ENCODE peak calls at places on chromosomes 7 and 10, in five cellular contexts. H is WERI-Rb-1, Y is SJSA1, L is Peyer's patch, J is prostate gland. R is an unnamed sample.

GRCh38 chr7:115249080-115249479 is 327.2 kb downstream of the MDFIC start:
- DNase-seq in J (no peak), H (no peak), Y (peak), L (no peak), R (no peak)

GRCh38 chr7:36080843-36081242 is 72.2 kb upstream of the EEPD1 start:
- DNase-seq in Y (no peak), H (no peak), L (peak), J (no peak), R (no peak)

GRCh38 chr7:11427686-11428273 is 404.2 kb downstream of the THSD7A start:
- DNase-seq in J (peak), L (no peak), H (no peak), Y (peak), R (no peak)

GRCh38 chr10:124745678-124746077 is 1.5 kb upstream of the FAM53B start:
- DNase-seq in Y (peak), H (no peak), L (no peak), J (peak), R (peak)

GRCh38 chr10:117175215-117175900 is 21.9 kb upstream of the KCNK18 start:
- DNase-seq in H (peak), L (peak), J (no peak), Y (no peak), R (no peak)

GRCh38 chr7:108077714-108078113 is 52.4 kb downstream of the LAMB4 start:
- DNase-seq in Y (no peak), L (no peak), H (no peak), J (no peak), R (no peak)

GRCh38 chr7:45699726-45700390 is 125.7 kb downstream of the ADCY1 start:
- DNase-seq in L (no peak), J (no peak), H (no peak), Y (no peak), R (peak)

GRCh38 chr10:74332398-74332797 is 181.4 kb downstream of the ADK start:
- DNase-seq in H (no peak), Y (no peak), L (no peak), J (no peak), R (no peak)

GRCh38 chr7:134905375-134905774 is 80.9 kb upstream of the AGBL3 start:
- DNase-seq in J (no peak), L (no peak), H (no peak), Y (no peak), R (peak)

GRCh38 chr7:727104-727805 is at the start of gene PRKAR1B:
- DNase-seq in J (no peak), H (peak), Y (no peak), L (peak), R (no peak)

DNA sequence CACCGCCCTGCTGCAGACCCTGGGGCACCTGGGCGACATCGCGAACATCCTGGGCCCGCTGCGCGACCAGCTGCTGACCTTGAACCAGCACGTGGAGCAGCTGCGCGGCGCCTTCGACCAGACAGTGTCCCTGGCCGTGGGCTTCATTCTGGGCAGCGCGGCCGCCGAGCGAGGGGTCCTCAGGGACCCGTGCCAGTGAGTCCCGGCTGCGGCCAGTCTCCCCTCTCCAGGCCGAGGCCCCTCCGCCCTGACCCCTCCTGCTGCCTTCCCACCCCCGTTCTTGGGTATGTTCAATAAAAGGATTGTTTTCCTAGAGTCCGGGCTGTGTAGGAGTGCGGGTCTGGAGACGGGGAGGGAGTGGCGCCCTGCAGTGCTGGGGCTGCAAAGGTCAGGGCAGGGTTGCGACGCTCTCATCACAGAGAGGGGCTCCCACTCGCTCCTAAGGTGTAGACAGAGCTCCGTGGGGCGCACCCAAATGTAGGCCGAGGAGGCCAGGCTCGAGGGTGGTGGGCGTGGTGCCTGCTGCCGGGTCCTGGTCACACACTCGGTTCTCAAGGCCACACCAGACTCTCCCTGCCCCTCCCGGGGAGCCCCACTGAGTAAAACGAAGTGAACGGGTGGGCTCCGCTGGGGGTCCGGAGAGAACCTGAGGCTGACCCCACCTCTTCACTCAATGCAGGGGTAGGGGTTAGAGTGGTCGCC is 1.4 kb downstream of the UTF1 start:
- DNase-seq in L (no peak), Y (no peak), J (no peak), H (no peak), R (no peak)
- H3K4me3 ChIP-seq in L (no peak), Y (no peak), J (no peak), H (no peak), R (no peak)

GRCh38 chr10:108445746-108446145 is 1281.2 kb upstream of the SORCS1 start:
- DNase-seq in L (no peak), Y (no peak), J (no peak), H (no peak), R (no peak)
- H3K4me3 ChIP-seq in L (no peak), Y (no peak), J (no peak), H (no peak), R (no peak)

GRCh38 chr7:76294344-76295024 is 8.0 kb upstream of the HSPB1 start:
- DNase-seq in L (peak), J (peak), Y (peak), H (peak), R (peak)
- H3K4me3 ChIP-seq in L (no peak), J (no peak), Y (peak), H (no peak), R (peak)

GRCh38 chr10:90915141-90916075 is 5.5 kb downstream of the ANKRD1 start:
- DNase-seq in J (no peak), H (no peak), Y (no peak), L (no peak), R (no peak)
- H3K4me3 ChIP-seq in J (no peak), H (no peak), Y (no peak), L (no peak), R (no peak)

GRCh38 chr10:59362184-59362966 is at the start of gene FAM13C:
- DNase-seq in L (peak), H (peak), Y (peak), J (peak), R (peak)
- H3K4me3 ChIP-seq in L (peak), H (peak), Y (peak), J (peak), R (peak)

DNA sequence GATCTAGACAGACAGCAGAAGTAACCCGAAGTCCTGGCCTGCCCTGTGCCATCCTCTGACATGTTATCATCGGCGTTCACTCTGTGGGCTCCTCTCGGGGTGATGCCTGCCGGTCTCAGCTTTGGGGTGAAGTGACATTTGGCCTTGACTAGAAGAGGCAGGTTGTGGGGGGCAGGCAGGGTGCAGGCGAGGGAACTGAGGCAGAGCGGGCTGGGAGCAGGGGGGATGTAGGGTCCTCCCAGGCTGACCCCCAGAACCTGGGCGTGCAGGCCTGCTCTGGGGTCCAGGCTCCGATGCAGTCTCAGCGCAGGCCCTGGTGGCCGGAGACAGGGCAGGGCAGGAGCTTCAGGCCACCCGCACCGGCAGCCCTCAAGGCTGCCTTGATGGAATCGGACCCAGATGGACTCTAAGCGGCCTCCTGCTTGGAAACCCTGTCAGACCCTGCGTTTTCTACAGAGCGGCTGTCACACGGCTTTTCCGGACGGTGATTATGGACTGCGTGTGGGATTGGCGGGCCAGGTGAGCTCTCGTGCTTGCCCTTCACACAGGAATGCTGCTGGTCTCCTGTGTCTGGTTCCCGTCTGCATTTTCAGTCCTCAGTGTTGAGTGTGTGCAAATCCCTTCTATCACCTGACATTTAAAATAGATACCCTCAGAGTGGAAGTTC is 842 bp upstream of the JAKMIP3 start:
- DNase-seq in H (no peak), Y (no peak), J (no peak), L (no peak), R (no peak)
- H3K4me3 ChIP-seq in H (no peak), Y (peak), J (peak), L (no peak), R (peak)

GRCh38 chr7:137993395-137993743 is 8.5 kb downstream of the CREB3L2 start:
- DNase-seq in L (no peak), H (no peak), J (no peak), Y (no peak), R (no peak)

GRCh38 chr7:137994091-137994688 is 7.7 kb downstream of the CREB3L2 start:
- DNase-seq in L (no peak), Y (no peak), H (no peak), J (no peak), R (no peak)

GRCh38 chr7:137992738-137993394 is 9.0 kb downstream of the CREB3L2 start:
- DNase-seq in H (no peak), J (no peak), Y (peak), L (no peak), R (peak)

GRCh38 chr7:137990251-137990901 is 11.5 kb downstream of the CREB3L2 start:
- DNase-seq in J (no peak), Y (peak), L (no peak), H (no peak), R (no peak)

GRCh38 chr7:137992042-137992737 is 9.7 kb downstream of the CREB3L2 start:
- DNase-seq in L (no peak), Y (no peak), J (no peak), H (no peak), R (no peak)
- H3K4me3 ChIP-seq in L (no peak), Y (no peak), J (no peak), H (no peak), R (peak)

DNA sequence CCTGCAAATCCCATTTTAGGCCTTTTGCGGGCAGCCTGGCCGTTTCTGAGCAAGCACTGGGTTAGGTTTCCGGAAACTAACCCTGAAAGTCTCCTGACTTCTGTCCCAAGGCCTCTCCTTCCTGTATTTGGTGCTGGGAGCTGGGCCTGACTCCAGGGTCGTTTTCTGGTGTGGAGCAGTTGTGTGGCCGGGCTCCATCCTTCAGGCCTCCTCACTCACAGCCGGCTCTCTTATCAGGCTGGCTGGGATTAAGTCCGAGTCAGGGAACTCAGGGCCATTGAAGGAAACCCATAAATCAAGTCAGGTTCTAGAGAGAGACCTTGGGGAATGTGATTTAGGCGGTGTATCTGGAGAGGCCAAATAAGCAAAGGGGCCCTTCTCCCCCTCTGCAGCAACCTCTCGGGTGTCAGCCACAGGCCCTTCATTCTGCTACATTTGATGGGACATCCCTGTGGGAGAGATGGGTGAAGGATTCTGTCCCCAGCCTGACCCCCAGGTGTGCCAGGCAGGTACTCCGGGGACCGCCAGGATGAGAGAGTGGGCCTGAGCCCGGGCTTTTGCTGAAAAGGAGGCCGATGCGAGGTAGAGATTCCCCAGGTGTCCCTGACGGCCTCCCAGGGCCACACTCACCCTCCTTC is 3.3 kb downstream of the GATA3 start:
- DNase-seq in J (no peak), L (no peak), Y (no peak), H (no peak), R (no peak)
- H3K4me3 ChIP-seq in J (peak), L (peak), Y (no peak), H (no peak), R (no peak)